ENCODE peak calls at places on chromosome 1, in four cellular contexts. P is HepG2, D is WTC11, O is K562. T is an unnamed sample.

GRCh38 chr1:11187458-11187857 is 1.7 kb upstream of the ANGPTL7 start:
- DNase-seq in P (no peak), D (no peak), O (no peak), T (no peak)

GRCh38 chr1:27336756-27337155 is 5.1 kb upstream of the SYTL1 start:
- DNase-seq in P (no peak), D (no peak), O (no peak), T (no peak)

GRCh38 chr1:11731719-11732283 is 4.1 kb upstream of the AGTRAP start:
- DNase-seq in P (peak), D (peak), O (peak), T (no peak)

GRCh38 chr1:1621682-1622577 is 6.6 kb downstream of the MIB2 start:
- DNase-seq in P (no peak), D (no peak), O (no peak), T (no peak)

GRCh38 chr1:230705289-230706019 is 8.5 kb downstream of the AGT start:
- DNase-seq in P (no peak), D (no peak), O (no peak), T (no peak)

GRCh38 chr1:21914880-21915640 is 22.1 kb downstream of the HSPG2 start:
- DNase-seq in P (no peak), D (no peak), O (peak), T (peak)

GRCh38 chr1:15352122-15352957 is 57.3 kb upstream of the EFHD2 start:
- DNase-seq in P (peak), D (no peak), O (peak), T (no peak)

GRCh38 chr1:158506369-158506987 is 34.5 kb downstream of the OR10R2 start:
- DNase-seq in P (peak), D (peak), O (peak), T (peak)

GRCh38 chr1:42085596-42085995 is 67.6 kb upstream of the GUCA2B start:
- DNase-seq in P (no peak), D (no peak), O (no peak), T (no peak)
- TF ChIP-seq FOXJ3 in P (no peak), D (no peak), O (no peak), T (no peak)

GRCh38 chr1:117673405-117673804 is 67.6 kb downstream of the TENT5C start:
- DNase-seq in P (no peak), D (no peak), O (no peak), T (no peak)
- TF ChIP-seq FOXJ3 in P (no peak), D (no peak), O (no peak), T (no peak)

DNA sequence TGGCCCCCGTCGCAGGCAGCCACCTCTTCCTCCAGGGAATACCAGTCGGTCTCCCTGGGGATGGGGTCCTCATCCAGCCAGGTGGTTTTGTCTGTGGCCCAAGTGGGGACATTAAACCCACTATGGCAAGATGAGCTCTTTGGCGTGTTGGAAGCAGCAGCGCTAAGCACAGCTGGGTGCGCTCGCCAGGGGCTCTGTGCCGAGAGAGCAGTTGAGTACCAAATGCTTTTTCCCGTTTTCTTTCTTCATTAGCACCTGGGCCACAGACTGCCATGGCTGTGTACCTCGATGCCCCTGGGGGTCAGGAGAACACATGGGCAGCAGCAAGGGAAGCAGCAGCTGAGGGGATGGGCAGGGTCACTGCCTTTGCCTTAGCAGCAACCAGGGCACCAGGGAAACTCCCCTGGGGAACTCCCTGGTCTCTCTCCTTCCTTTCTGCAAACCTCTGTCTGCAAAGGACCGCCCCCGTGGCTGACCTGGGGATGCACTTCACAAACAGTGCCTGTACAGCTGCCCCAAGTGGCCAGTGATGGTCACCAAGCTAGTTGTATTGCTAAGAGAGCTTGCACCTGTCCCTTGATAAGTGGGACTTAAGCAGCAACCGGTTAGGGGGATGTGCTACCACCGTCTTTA is 31.1 kb downstream of the EDARADD start:
- DNase-seq in P (peak), D (peak), O (no peak), T (no peak)
- TF ChIP-seq FOXJ3 in P (no peak), D (no peak), O (no peak), T (no peak)

GRCh38 chr1:94486990-94487389 is 54.6 kb downstream of the F3 start:
- DNase-seq in P (no peak), D (no peak), O (no peak), T (no peak)
- TF ChIP-seq FOXJ3 in P (no peak), D (no peak), O (no peak), T (no peak)

GRCh38 chr1:150258275-150258666 is 697 bp downstream of the CA14 start:
- DNase-seq in P (no peak), D (no peak), O (no peak), T (no peak)

GRCh38 chr1:150259758-150260669 is 2.4 kb downstream of the CA14 start:
- DNase-seq in P (peak), D (peak), O (no peak), T (peak)

GRCh38 chr1:150257624-150258274 is at the start of gene CA14:
- DNase-seq in P (no peak), D (peak), O (peak), T (no peak)

GRCh38 chr1:150261367-150261766 is 3.8 kb downstream of the CA14 start:
- DNase-seq in P (no peak), D (no peak), O (no peak), T (no peak)

GRCh38 chr1:150259217-150259616 is 1.6 kb downstream of the CA14 start:
- DNase-seq in P (no peak), D (no peak), O (no peak), T (no peak)
- TF ChIP-seq FOXJ3 in P (no peak), D (no peak), O (no peak), T (no peak)

DNA sequence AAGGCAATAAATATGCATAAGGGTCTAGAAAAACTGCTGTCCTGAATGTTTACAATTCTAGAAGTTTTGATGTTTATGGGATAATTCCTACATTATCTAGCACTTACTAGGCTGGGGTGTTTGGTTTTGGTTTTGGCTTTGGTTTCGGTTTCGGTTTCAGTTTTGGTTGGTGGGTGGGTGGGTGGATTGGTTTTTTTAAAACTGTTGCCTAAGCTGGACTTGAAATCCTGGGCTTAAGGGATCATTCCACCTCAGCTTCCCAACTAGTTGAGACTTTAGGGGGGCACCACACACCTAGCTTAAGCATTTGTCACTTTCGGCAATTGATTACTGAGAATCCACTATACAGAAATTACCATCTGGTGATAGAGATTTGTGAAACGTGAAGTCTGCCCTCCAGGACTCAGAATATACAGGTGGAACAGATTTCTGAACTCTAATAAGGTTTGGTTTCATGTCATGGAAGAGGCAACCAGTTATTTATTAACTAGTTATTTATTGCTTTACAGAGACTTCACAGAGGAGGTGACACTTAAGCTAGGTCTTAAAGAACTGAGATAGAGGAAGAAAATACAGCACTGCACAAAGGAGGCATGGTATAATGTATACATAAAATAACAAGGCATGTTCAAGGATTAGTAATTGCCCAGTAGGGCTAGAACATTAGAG is 69.6 kb downstream of the PIK3R3 start:
- DNase-seq in P (no peak), D (no peak), O (no peak), T (no peak)
- TF ChIP-seq FOXJ3 in P (no peak), D (no peak), O (no peak), T (no peak)

DNA sequence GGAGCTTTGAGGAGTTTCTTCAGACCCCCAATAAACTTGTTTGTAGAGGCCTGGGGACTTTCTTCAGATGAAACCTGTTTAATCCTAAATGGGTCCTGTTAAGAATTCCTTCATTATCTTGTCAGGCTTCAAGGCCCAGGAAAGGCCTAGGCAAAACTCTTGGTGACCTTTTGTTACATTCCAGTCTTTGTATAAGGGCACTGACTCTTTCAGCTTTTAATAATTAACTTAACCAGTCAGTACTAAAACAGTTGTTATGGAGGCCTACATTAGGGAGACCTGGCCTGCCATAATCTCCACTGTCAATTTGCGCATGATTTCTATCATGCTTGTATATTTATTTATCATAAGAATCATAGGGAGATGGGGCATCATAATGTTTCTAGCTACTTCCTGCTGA is 110.2 kb downstream of the FCRL5 start:
- DNase-seq in P (peak), D (no peak), O (no peak), T (no peak)
- TF ChIP-seq FOXJ3 in P (no peak), D (no peak), O (no peak), T (no peak)

GRCh38 chr1:30929944-30930525 is 21.5 kb upstream of the SDC3 start:
- DNase-seq in P (no peak), D (no peak), O (no peak), T (no peak)

GRCh38 chr1:30936541-30937171 is 28.1 kb upstream of the SDC3 start:
- DNase-seq in P (no peak), D (no peak), O (no peak), T (no peak)

GRCh38 chr1:30930631-30931173 is 22.1 kb upstream of the SDC3 start:
- DNase-seq in P (no peak), D (no peak), O (no peak), T (no peak)

GRCh38 chr1:30934613-30935012 is 26.1 kb upstream of the SDC3 start:
- DNase-seq in P (no peak), D (no peak), O (no peak), T (no peak)

DNA sequence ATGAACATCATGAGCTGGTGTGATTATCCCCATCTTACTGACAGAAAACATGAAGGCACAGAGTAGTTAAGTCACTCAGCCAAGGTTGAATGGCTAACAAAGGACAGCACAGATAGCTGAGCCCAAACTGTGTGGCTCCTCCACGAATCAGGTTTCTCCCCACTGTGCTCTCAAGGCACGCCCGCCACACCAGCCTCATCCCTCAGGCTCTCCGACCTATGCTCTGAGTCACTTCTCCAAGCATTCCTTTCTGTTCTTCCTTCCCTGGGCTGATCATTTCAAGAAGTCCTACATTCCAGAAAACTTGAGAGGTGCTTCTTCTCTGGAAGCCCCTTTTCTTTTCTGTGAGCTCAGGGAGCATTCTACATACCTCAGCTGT is 25.3 kb upstream of the SDC3 start:
- DNase-seq in P (no peak), D (no peak), O (no peak), T (no peak)
- TF ChIP-seq FOXJ3 in P (no peak), D (no peak), O (no peak), T (no peak)

GRCh38 chr1:50027794-50028193 is 4.0 kb upstream of the AGBL4 start:
- DNase-seq in P (no peak), D (no peak), O (no peak), T (no peak)
- TF ChIP-seq FOXJ3 in P (no peak), D (no peak), O (no peak), T (no peak)

DNA sequence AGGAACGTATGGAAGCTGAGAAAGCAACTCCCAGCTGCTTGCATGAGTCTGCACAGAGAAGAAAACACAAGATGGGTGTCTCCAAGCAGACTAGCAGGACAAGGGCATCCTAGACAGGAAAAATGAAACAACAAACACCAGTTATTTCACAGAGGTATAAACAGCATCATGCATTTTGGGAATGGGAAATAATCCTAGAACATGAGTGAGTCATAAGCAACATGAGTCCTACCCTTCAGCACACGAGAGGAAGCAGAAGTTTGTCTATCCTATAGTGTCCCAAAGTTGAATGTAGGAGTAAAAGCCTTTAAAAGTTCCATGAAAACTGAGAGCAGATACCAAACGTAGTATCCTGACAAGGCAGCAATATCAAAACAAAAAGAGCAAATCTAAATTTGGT is 11.3 kb upstream of the FRRS1 start:
- DNase-seq in P (no peak), D (no peak), O (no peak), T (no peak)
- TF ChIP-seq FOXJ3 in P (no peak), D (no peak), O (no peak), T (no peak)